ENCODE peak calls at places on chromosomes 16 and 17, in six cellular contexts. U is posterior cingulate gyrus, X is AG10803, Q is lung, N is ACHN, L is endothelial cell. V is an unnamed sample.

GRCh38 chr16:47481698-47482374 is 20.7 kb downstream of the PHKB start:
- DNase-seq in L (no peak), X (no peak), U (no peak), N (no peak), Q (no peak), V (no peak)

GRCh38 chr17:43855061-43855460 is 8.1 kb downstream of the CD300LG start:
- DNase-seq in N (no peak), X (no peak), Q (no peak), L (no peak), U (no peak), V (no peak)

GRCh38 chr16:1416521-1416941 is 2.0 kb upstream of the UNKL start:
- DNase-seq in Q (no peak), N (peak; percentile 48), X (no peak), L (no peak), U (no peak), V (no peak)

GRCh38 chr16:76669288-76669687 is 392.1 kb downstream of the CNTNAP4 start:
- DNase-seq in L (no peak), Q (no peak), U (no peak), N (no peak), X (no peak), V (no peak)

GRCh38 chr16:11679250-11679649 is 11.0 kb downstream of the SNN start:
- DNase-seq in L (no peak), Q (no peak), X (no peak), N (no peak), U (peak; percentile 71), V (no peak)

GRCh38 chr16:65062736-65063583 is 58.9 kb downstream of the CDH11 start:
- DNase-seq in N (no peak), U (no peak), X (no peak), L (no peak), Q (peak; percentile 31), V (no peak)

GRCh38 chr16:56606688-56607618 is 1.4 kb upstream of the MT2A start:
- DNase-seq in Q (peak; percentile 79), X (peak; percentile 99), L (peak; percentile 67), N (peak; percentile 99), U (no peak), V (peak; percentile 94)

GRCh38 chr17:76585649-76586593 is at the start of gene ST6GALNAC2:
- DNase-seq in Q (peak; percentile 82), L (peak; percentile 49), X (peak; percentile 29), U (no peak), N (peak; percentile 51), V (no peak)

GRCh38 chr17:80426671-80427326 is 11.8 kb downstream of the ENDOV start:
- DNase-seq in X (peak; percentile 48), L (peak; percentile 92), N (peak; percentile 72), U (peak; percentile 80), Q (peak; percentile 79), V (peak; percentile 28)

GRCh38 chr17:49548506-49549310 is 27.0 kb upstream of the NXPH3 start:
- DNase-seq in L (peak; percentile 69), Q (no peak), U (no peak), N (peak; percentile 40), X (peak; percentile 36), V (no peak)

GRCh38 chr16:72722552-72722951 is 325.4 kb downstream of the ZFHX3 start:
- DNase-seq in X (no peak), L (no peak), Q (no peak), N (no peak), U (peak; percentile 7), V (no peak)

GRCh38 chr17:30278032-30278431 is 13.7 kb downstream of the BLMH start:
- DNase-seq in Q (no peak), X (peak; percentile 31), L (peak; percentile 23), N (peak; percentile 65), U (no peak), V (no peak)

GRCh38 chr17:83014297-83014696 is 65.1 kb upstream of the METRNL start:
- DNase-seq in L (no peak), U (no peak), X (no peak), N (no peak), Q (no peak), V (no peak)

V was measured in kidney glomerular epithelial cell.